ENCODE peak calls at places on chromosomes 13 and 19, in six cellular contexts. L is mesendoderm, A is IMR-90, J is trophoblast cell, Y is H1, B is neuronal stem cell. K is an unnamed sample.

GRCh38 chr13:94050686-94051085 is 428.8 kb downstream of the DCT start:
- DNase-seq in L (peak), A (no peak), J (no peak), Y (no peak), B (no peak), K (no peak)

GRCh38 chr13:19184176-19184575 is 2.6 kb upstream of the TUBA3C start:
- DNase-seq in L (no peak), A (no peak), J (no peak), Y (no peak), B (no peak), K (no peak)

GRCh38 chr13:23322353-23323336 is 110.9 kb downstream of the SACS start:
- DNase-seq in L (no peak), A (peak), J (no peak), Y (no peak), B (no peak), K (no peak)

GRCh38 chr19:10861118-10861651 is 10.2 kb upstream of the CARM1 start:
- DNase-seq in L (peak), A (no peak), J (no peak), Y (no peak), B (no peak), K (peak)

GRCh38 chr19:33176670-33177416 is 17.3 kb upstream of the LRP3 start:
- DNase-seq in L (peak), A (peak), J (peak), Y (peak), B (peak), K (peak)

GRCh38 chr13:33728271-33729037 is 89.5 kb upstream of the RFC3 start:
- DNase-seq in L (no peak), A (no peak), J (no peak), Y (no peak), B (no peak), K (no peak)

GRCh38 chr19:3620817-3621547 is 5.6 kb downstream of the CACTIN start:
- DNase-seq in L (no peak), A (no peak), J (no peak), Y (no peak), B (no peak), K (no peak)

GRCh38 chr13:27374650-27375049 is 49.8 kb upstream of the GTF3A start:
- DNase-seq in L (peak), A (peak), J (peak), Y (no peak), B (peak), K (peak)

GRCh38 chr13:70405266-70405665 is 297.0 kb upstream of the KLHL1 start:
- DNase-seq in L (no peak), A (no peak), J (no peak), Y (no peak), B (no peak), K (no peak)

GRCh38 chr19:56840452-56841193 is at the start of the genes PEG3 and ZIM2:
- DNase-seq in L (peak), A (no peak), J (peak), Y (no peak), B (peak), K (no peak)

GRCh38 chr19:409006-409514 is at the start of gene C2CD4C:
- DNase-seq in L (peak), A (no peak), J (no peak), Y (no peak), B (no peak), K (peak)

GRCh38 chr19:33192010-33192409 is 2.1 kb upstream of the LRP3 start:
- DNase-seq in L (peak), A (no peak), J (no peak), Y (no peak), B (no peak), K (no peak)

GRCh38 chr13:30791354-30791921 is 56.1 kb downstream of the ALOX5AP start:
- DNase-seq in L (no peak), A (peak), J (no peak), Y (no peak), B (no peak), K (no peak)

GRCh38 chr13:65808061-65808460 is 1422.1 kb downstream of the PCDH9 start:
- DNase-seq in L (no peak), A (peak), J (no peak), Y (no peak), B (no peak), K (no peak)

GRCh38 chr19:56670401-56670960 is 1.1 kb downstream of the ZNF835 start:
- DNase-seq in L (no peak), A (no peak), J (no peak), Y (no peak), B (no peak), K (no peak)

GRCh38 chr19:31349160-31349881 is at the start of gene TSHZ3:
- DNase-seq in L (peak), A (peak), J (no peak), Y (no peak), B (no peak), K (peak)

GRCh38 chr13:33487575-33488243 is 202.2 kb upstream of the STARD13 start:
- DNase-seq in L (peak), A (peak), J (no peak), Y (no peak), B (no peak), K (peak)

GRCh38 chr19:11673608-11674041 is 65.1 kb downstream of the ZNF823 start:
- DNase-seq in L (peak), A (peak), J (peak), Y (peak), B (peak), K (peak)

GRCh38 chr13:76968041-76968440 is 19.7 kb downstream of the ACOD1 start:
- DNase-seq in L (peak), A (no peak), J (peak), Y (no peak), B (no peak), K (no peak)

GRCh38 chr19:56612737-56613136 is 17.6 kb downstream of the ZNF71 start:
- DNase-seq in L (peak), A (no peak), J (no peak), Y (no peak), B (no peak), K (no peak)

GRCh38 chr19:56664511-56664910 is 7.0 kb downstream of the ZNF835 start:
- DNase-seq in L (no peak), A (no peak), J (no peak), Y (no peak), B (no peak), K (no peak)

GRCh38 chr19:34502582-34503545 is 21.3 kb downstream of the WTIP start:
- DNase-seq in L (no peak), A (peak), J (no peak), Y (no peak), B (no peak), K (peak)

GRCh38 chr13:56735537-56735942 is 405.2 kb upstream of the PRR20A start:
- DNase-seq in L (no peak), A (no peak), J (peak), Y (no peak), B (no peak), K (no peak)

GRCh38 chr19:18499055-18499775 is 22.7 kb downstream of the ELL start:
- DNase-seq in L (no peak), A (no peak), J (no peak), Y (no peak), B (no peak), K (peak)

GRCh38 chr13:110307697-110308376 is 753 bp downstream of the COL4A2 start:
- DNase-seq in L (peak), A (peak), J (peak), Y (no peak), B (peak), K (peak)

GRCh38 chr13:109869312-109870237 is 83.2 kb upstream of the IRS2 start:
- DNase-seq in L (peak), A (peak), J (peak), Y (no peak), B (no peak), K (no peak)

GRCh38 chr13:24127116-24127631 is 33.3 kb upstream of the SPATA13 start:
- DNase-seq in L (no peak), A (peak), J (no peak), Y (no peak), B (no peak), K (peak)

GRCh38 chr13:47372742-47373141 is 475.9 kb upstream of the HTR2A start:
- DNase-seq in L (no peak), A (peak), J (no peak), Y (no peak), B (no peak), K (no peak)

GRCh38 chr13:44406617-44407016 is 33.0 kb downstream of the SERP2 start:
- DNase-seq in L (no peak), A (no peak), J (no peak), Y (no peak), B (no peak), K (no peak)

GRCh38 chr19:8320564-8321066 is 560 bp downstream of the NDUFA7 start:
- DNase-seq in L (peak), A (no peak), J (no peak), Y (no peak), B (no peak), K (peak)
- H2BK5ac ChIP-seq in L (peak), A (peak), J (peak), Y (peak), B (peak), K (peak)

GRCh38 chr13:74850893-74851292 is 631.1 kb downstream of the TBC1D4 start:
- DNase-seq in L (peak), A (no peak), J (no peak), Y (no peak), B (no peak), K (no peak)

DNA sequence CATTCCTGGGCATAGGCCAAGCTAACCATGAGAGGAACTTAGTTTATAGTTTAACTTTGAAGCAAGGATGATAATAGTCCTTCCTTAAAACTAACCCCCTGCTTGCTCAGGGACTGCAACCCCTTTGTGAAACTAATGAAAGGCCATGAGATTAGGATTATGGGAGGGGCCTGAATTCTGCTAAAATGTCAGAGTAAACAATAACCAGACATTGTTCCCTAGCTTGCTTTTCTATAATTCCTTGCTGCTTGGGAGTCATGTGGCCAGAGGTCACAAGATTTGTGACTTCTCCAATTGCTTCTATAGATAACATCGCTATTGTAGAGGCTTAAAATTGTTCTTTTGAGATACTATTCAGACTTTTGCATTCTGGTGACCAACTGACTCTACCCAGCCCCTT is 634.0 kb downstream of the TBC1D4 start:
- DNase-seq in L (no peak), A (no peak), J (no peak), Y (no peak), B (no peak), K (no peak)
- H3K4me3 ChIP-seq in L (no peak), A (no peak), J (no peak), Y (no peak), B (no peak), K (no peak)

GRCh38 chr13:113742000-113742441 is 17.0 kb upstream of the TMEM255B start:
- DNase-seq in L (peak), A (peak), J (no peak), Y (no peak), B (no peak), K (peak)
- H3K4me2 ChIP-seq in L (no peak), A (no peak), J (no peak), Y (no peak), B (no peak), K (no peak)

DNA sequence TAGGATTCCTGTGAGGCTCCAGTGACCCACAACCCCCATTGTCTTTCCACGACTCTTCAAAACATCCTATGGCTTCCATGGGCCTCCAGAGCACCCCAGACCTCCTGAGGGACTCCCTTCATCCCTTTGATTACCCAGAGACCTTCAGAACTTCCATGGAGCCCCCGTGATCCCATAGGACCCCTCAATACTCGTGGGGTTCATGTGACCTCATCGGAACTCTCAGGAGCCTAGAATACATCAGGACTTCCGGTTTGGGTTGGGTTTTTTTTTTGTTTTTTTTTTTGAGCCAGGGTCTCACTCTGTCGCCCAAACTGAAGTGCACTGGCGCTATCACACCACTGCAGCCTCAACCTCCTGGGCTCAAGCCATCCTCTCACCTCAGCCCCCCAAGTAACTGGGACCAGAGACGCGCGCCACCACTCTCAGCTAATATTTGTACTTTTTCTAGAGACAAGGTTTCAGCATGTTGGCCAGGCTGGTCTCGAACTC is 778 bp downstream of the ALDH16A1 start:
- DNase-seq in L (no peak), A (no peak), J (no peak), Y (no peak), B (no peak), K (no peak)
- H2BK5ac ChIP-seq in L (peak), A (peak), J (peak), Y (peak), B (peak), K (peak)

GRCh38 chr19:1855040-1855827 is 7.0 kb upstream of the REXO1 start:
- DNase-seq in L (peak), A (peak), J (peak), Y (peak), B (peak), K (peak)

GRCh38 chr19:1856345-1856697 is 7.1 kb downstream of the KLF16 start:
- DNase-seq in L (no peak), A (no peak), J (no peak), Y (no peak), B (no peak), K (no peak)

GRCh38 chr19:1856698-1857603 is 6.4 kb downstream of the KLF16 start:
- DNase-seq in L (peak), A (peak), J (peak), Y (no peak), B (no peak), K (peak)

GRCh38 chr19:1854542-1855039 is 6.3 kb upstream of the REXO1 start:
- DNase-seq in L (peak), A (no peak), J (no peak), Y (no peak), B (no peak), K (no peak)

DNA sequence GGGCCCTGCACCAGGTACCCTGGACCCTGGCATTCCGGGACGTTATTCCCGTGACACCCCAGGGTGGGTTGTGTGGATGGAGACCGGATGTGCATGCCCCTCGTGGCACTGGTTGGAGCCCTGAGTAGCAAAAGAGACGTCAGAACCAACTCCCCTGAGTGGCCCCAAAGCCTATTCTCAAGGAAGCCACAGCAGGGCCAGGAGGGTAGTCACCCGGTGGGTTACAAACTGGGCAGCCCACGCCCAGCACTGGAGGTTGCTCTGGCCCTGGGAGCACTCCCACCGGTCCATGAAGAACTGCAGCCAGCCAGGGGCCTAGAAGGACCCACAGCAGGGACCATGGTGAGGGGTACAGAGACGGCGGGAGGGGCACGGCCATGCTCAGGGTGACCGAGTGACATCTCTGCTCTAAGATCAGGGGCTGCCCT is 7.5 kb downstream of the KLF16 start:
- DNase-seq in L (no peak), A (peak), J (no peak), Y (no peak), B (no peak), K (no peak)
- H3K4me3 ChIP-seq in L (no peak), A (peak), J (no peak), Y (no peak), B (peak), K (peak)

DNA sequence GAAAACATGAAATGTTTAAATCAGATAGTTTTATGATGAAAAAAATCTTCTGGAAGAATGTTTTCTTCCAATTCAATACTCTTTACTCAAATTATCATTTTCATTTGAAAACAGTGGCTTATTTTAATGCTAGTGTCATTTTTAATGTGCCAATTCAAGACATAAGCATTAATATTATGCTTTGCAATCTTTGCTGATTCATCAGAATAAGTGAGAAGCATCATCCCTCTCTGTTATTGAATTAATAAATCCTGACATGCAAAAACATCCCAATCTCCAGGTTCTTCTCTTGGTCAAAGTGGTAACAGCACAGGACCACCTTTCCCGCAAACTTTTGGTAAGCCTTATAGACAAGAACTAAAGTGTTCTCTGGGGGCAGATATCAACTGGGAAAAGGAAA is 3.8 kb downstream of the INTS6 start:
- DNase-seq in L (no peak), A (no peak), J (no peak), Y (no peak), B (no peak), K (no peak)
- H3K4me2 ChIP-seq in L (no peak), A (no peak), J (no peak), Y (no peak), B (no peak), K (no peak)

DNA sequence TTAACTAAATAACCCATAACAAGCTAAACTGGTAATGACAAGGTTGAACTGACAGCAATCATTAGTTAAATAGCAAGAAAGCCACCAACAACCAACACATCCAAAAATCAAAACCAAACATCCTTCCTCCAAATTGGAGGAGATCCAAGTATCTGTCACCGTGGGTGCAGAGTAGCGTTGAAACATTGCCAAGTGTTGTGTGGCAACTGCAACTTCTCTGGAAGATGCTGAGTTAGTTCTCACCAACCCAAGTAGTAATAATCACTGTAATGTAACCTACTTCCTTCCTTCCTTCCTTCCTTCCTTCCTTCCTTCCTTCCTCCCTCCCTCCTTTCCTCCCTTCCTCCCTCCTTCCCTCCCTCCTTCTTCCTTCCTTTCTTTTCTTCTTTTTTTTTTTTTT is 54.7 kb downstream of the TRPM4 start:
- DNase-seq in L (no peak), A (no peak), J (no peak), Y (no peak), B (no peak), K (no peak)
- H2BK5ac ChIP-seq in L (no peak), A (no peak), J (no peak), Y (no peak), B (no peak), K (no peak)

DNA sequence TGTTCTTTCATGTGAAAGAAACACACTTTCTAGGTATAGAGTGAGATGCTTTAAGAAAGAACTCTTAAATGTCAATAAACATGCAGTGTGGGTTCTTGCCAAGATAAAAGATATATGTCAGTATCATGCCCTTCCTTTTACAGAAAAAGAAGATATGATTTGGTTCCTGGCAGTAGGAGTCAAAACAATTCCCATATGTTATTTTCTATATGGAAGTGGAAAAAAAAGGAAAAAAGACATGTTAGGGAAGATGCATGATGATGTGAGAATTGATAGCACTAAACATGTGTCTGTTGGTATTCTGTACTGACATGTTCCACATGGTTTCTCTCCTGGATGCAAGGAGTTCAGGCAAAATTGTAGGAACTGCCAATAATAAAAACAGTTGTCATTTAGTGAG is 318.8 kb upstream of the DACH1 start:
- DNase-seq in L (no peak), A (no peak), J (no peak), Y (no peak), B (no peak), K (no peak)
- H3K4me3 ChIP-seq in L (no peak), A (no peak), J (no peak), Y (no peak), B (no peak), K (no peak)

DNA sequence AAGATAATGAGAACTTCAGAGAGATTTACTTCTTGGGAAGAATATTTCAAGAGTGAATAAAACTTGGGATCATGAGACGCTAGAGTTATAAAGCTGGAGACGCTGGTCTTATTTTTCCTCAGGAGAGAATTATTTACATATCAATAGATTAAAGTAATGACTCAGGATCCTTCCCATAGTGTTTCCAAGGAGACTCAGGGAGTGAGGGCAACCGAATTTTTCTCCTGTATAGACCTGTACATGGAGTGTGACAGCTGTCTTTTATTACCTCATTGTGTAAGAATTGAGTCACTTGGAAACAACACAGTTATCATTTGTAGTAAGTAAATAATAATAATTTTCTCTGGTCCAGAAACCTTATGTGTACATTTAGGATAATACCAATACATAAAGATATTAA is 1905.5 kb downstream of the OLFM4 start:
- DNase-seq in L (peak), A (no peak), J (no peak), Y (no peak), B (no peak), K (no peak)
- H3K4me2 ChIP-seq in L (no peak), A (no peak), J (no peak), Y (no peak), B (no peak), K (no peak)

DNA sequence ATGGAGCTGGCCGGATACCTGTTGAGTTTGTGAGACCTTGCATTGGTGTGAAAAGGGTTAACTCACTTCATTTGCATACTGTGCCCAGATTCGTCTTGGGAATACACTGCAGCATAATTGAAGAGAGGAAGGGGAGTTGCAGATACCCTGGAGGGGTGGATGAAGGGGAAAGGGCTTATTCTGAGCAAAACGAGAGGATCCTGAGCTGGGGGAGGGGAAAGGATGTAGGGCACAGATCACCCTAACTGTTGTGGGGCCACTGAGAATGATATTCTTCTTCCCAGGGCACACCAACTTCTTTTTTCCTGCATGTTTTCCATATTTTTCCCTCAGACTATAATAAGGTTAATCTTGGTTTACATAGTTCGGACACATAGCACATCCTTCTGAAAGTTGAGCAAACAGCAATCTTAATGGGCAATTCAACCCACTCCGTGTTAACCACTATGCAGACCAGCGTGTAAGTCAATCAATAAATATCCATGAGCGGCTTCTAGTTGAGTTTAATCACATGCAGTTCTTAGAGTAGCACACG is 11.7 kb upstream of the PTPRS start:
- DNase-seq in L (peak), A (peak), J (no peak), Y (no peak), B (no peak), K (peak)
- H2BK5ac ChIP-seq in L (peak), A (no peak), J (no peak), Y (peak), B (no peak), K (no peak)